ENCODE peak calls at places on chromosome 1, in five cellular contexts. One of them, this sample, is unnamed.

GRCh38 chr1:57157818-57158606 is 192.2 kb upstream of the C8B start:
- DNase-seq in CD8-positive, alpha-beta memory T cell: no peak
- DNase-seq in osteoblast: no peak
- DNase-seq in body of pancreas: no peak
- DNase-seq in hepatocyte: peak; percentile 8
- DNase-seq in this sample: no peak

GRCh38 chr1:14517813-14518180 is 80.7 kb upstream of the KAZN start:
- DNase-seq in body of pancreas: no peak
- DNase-seq in hepatocyte: no peak
- DNase-seq in CD8-positive, alpha-beta memory T cell: no peak
- DNase-seq in osteoblast: no peak
- DNase-seq in this sample: no peak

GRCh38 chr1:202193614-202194327 is at the start of gene LGR6:
- DNase-seq in body of pancreas: no peak
- DNase-seq in hepatocyte: peak; percentile 58
- DNase-seq in osteoblast: no peak
- DNase-seq in CD8-positive, alpha-beta memory T cell: no peak
- DNase-seq in this sample: no peak

GRCh38 chr1:46289976-46290375 is 13.4 kb downstream of the LRRC41 start:
- DNase-seq in hepatocyte: no peak
- DNase-seq in osteoblast: no peak
- DNase-seq in body of pancreas: no peak
- DNase-seq in CD8-positive, alpha-beta memory T cell: no peak
- DNase-seq in this sample: no peak

GRCh38 chr1:14296795-14297194 is 301.7 kb upstream of the KAZN start:
- DNase-seq in CD8-positive, alpha-beta memory T cell: no peak
- DNase-seq in hepatocyte: no peak
- DNase-seq in body of pancreas: no peak
- DNase-seq in osteoblast: no peak
- DNase-seq in this sample: no peak

GRCh38 chr1:162722036-162722435 is 68.5 kb upstream of the HSD17B7 start:
- DNase-seq in CD8-positive, alpha-beta memory T cell: no peak
- DNase-seq in body of pancreas: no peak
- DNase-seq in hepatocyte: no peak
- DNase-seq in osteoblast: no peak
- DNase-seq in this sample: no peak

GRCh38 chr1:186828612-186829542 is at the start of gene PLA2G4A:
- DNase-seq in CD8-positive, alpha-beta memory T cell: no peak
- DNase-seq in osteoblast: peak; percentile 71
- DNase-seq in hepatocyte: peak; percentile 77
- DNase-seq in body of pancreas: peak; percentile 53
- DNase-seq in this sample: peak; percentile 9

GRCh38 chr1:100358210-100358609 is 5.9 kb downstream of the CDC14A start:
- DNase-seq in CD8-positive, alpha-beta memory T cell: no peak
- DNase-seq in osteoblast: no peak
- DNase-seq in hepatocyte: no peak
- DNase-seq in body of pancreas: no peak
- DNase-seq in this sample: no peak

GRCh38 chr1:234989019-234989418 is 139.6 kb downstream of the TOMM20 start:
- DNase-seq in hepatocyte: no peak
- DNase-seq in CD8-positive, alpha-beta memory T cell: no peak
- DNase-seq in body of pancreas: no peak
- DNase-seq in osteoblast: no peak
- DNase-seq in this sample: no peak

GRCh38 chr1:97209381-97209780 is 487.8 kb downstream of the PTBP2 start:
- DNase-seq in hepatocyte: no peak
- DNase-seq in CD8-positive, alpha-beta memory T cell: no peak
- DNase-seq in body of pancreas: no peak
- DNase-seq in osteoblast: no peak
- DNase-seq in this sample: no peak

GRCh38 chr1:11768821-11769220 is 6.8 kb downstream of the C1orf167 start:
- DNase-seq in osteoblast: peak; percentile 83
- DNase-seq in CD8-positive, alpha-beta memory T cell: no peak
- DNase-seq in hepatocyte: no peak
- DNase-seq in body of pancreas: no peak
- DNase-seq in this sample: no peak

GRCh38 chr1:211920141-211920572 is 89.6 kb upstream of the LPGAT1 start:
- DNase-seq in osteoblast: peak; percentile 84
- DNase-seq in CD8-positive, alpha-beta memory T cell: no peak
- DNase-seq in body of pancreas: peak; percentile 45
- DNase-seq in hepatocyte: no peak
- DNase-seq in this sample: no peak

DNA sequence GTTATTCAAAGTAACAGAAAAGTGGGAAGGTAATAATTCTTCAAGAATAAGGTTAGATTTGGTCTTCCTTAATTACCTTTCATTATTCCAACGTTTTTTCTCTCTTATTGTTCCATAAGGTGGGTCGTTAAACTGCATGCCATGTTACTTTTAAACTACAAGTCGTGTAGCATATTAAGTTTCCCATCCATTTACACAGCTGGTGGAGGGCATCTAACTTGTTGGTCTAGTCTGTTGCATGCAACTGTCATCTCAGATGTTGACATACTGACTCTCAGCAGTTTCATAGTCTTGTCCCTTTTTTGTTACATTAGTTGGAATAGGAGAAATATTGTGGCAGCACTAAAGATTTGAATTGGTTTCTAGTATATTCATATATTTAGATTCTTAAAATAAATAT is 54.6 kb upstream of the BMP8A start:
- DNase-seq in CD8-positive, alpha-beta memory T cell: no peak
- DNase-seq in body of pancreas: no peak
- DNase-seq in osteoblast: no peak
- DNase-seq in hepatocyte: no peak
- DNase-seq in this sample: no peak
- H3K36me3 ChIP-seq in CD8-positive, alpha-beta memory T cell: peaks cover 70% of the 10 kb centered on the region
- H3K36me3 ChIP-seq in body of pancreas: peaks cover 4% of the 10 kb centered on the region
- H3K36me3 ChIP-seq in osteoblast: peaks cover 91% of the 10 kb centered on the region
- H3K36me3 ChIP-seq in hepatocyte: no peaks in the 10 kb centered on the region
- H3K36me3 ChIP-seq in this sample: peaks cover 80% of the 10 kb centered on the region

GRCh38 chr1:21732664-21733063 is 50.3 kb downstream of the USP48 start:
- DNase-seq in body of pancreas: no peak
- DNase-seq in osteoblast: peak; percentile 41
- DNase-seq in CD8-positive, alpha-beta memory T cell: no peak
- DNase-seq in hepatocyte: no peak
- DNase-seq in this sample: no peak
- H3K36me3 ChIP-seq in body of pancreas: no peaks in the 10 kb centered on the region
- H3K36me3 ChIP-seq in osteoblast: peaks cover 58% of the 10 kb centered on the region
- H3K36me3 ChIP-seq in CD8-positive, alpha-beta memory T cell: no peaks in the 10 kb centered on the region
- H3K36me3 ChIP-seq in hepatocyte: no peaks in the 10 kb centered on the region
- H3K36me3 ChIP-seq in this sample: peaks cover 53% of the 10 kb centered on the region

DNA sequence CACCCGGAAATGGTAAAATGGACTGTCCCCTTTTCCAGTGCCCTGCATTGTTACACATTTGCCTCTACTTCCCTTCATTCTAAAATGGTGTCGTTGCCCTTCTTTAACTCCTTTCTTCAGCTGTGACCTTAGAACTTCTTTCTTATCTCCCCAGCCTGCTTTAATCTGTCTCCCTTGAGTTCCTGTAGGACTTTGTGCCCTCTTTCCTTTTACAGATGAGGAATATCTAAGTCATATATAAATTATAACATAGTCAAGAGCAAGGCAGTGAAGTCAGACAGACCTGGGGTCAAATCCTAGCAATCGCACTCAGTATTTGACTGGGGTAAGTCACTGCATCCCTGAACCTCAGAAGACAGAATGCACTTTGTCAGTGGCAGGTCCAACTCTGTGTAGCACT is 31.4 kb upstream of the TMEM222 start:
- DNase-seq in osteoblast: no peak
- DNase-seq in body of pancreas: no peak
- DNase-seq in hepatocyte: no peak
- DNase-seq in CD8-positive, alpha-beta memory T cell: no peak
- DNase-seq in this sample: no peak
- H3K36me3 ChIP-seq in osteoblast: peaks cover 31% of the 10 kb centered on the region
- H3K36me3 ChIP-seq in body of pancreas: no peaks in the 10 kb centered on the region
- H3K36me3 ChIP-seq in hepatocyte: no peaks in the 10 kb centered on the region
- H3K36me3 ChIP-seq in CD8-positive, alpha-beta memory T cell: peaks cover 13% of the 10 kb centered on the region
- H3K36me3 ChIP-seq in this sample: peaks cover 63% of the 10 kb centered on the region

GRCh38 chr1:247303211-247303610 is 28.5 kb downstream of the ZNF496 start:
- DNase-seq in body of pancreas: no peak
- DNase-seq in hepatocyte: no peak
- DNase-seq in osteoblast: no peak
- DNase-seq in CD8-positive, alpha-beta memory T cell: no peak
- DNase-seq in this sample: no peak

GRCh38 chr1:247300491-247301175 is 31.0 kb downstream of the ZNF496 start:
- DNase-seq in CD8-positive, alpha-beta memory T cell: no peak
- DNase-seq in hepatocyte: no peak
- DNase-seq in body of pancreas: no peak
- DNase-seq in osteoblast: no peak
- DNase-seq in this sample: no peak

GRCh38 chr1:247298701-247299100 is 33.0 kb downstream of the ZNF496 start:
- DNase-seq in CD8-positive, alpha-beta memory T cell: no peak
- DNase-seq in osteoblast: no peak
- DNase-seq in hepatocyte: no peak
- DNase-seq in body of pancreas: no peak
- DNase-seq in this sample: no peak

GRCh38 chr1:247299723-247300381 is 31.8 kb downstream of the ZNF496 start:
- DNase-seq in osteoblast: no peak
- DNase-seq in CD8-positive, alpha-beta memory T cell: no peak
- DNase-seq in body of pancreas: no peak
- DNase-seq in hepatocyte: no peak
- DNase-seq in this sample: no peak

DNA sequence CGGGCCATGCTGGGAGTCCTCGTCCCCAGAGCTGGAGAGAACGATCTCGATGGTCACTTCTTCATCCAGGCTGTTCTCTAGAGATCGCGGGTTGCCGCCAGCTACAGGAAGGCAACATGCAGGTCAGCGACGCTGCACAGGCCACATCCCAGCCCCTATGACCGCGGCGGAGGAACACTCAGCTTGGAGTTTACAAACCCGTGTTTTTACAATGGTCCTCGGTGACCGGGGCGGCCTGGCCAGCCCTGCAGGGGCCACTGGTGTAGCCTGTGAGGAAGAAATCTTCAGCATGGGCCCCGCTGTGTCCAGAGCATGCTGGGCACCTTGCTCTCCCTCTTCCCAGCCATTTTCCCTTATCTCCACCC is 30.5 kb downstream of the ZNF496 start:
- DNase-seq in hepatocyte: no peak
- DNase-seq in CD8-positive, alpha-beta memory T cell: no peak
- DNase-seq in osteoblast: no peak
- DNase-seq in body of pancreas: no peak
- DNase-seq in this sample: no peak
- H3K36me3 ChIP-seq in hepatocyte: no peaks in the 10 kb centered on the region
- H3K36me3 ChIP-seq in CD8-positive, alpha-beta memory T cell: no peaks in the 10 kb centered on the region
- H3K36me3 ChIP-seq in osteoblast: peaks cover 36% of the 10 kb centered on the region
- H3K36me3 ChIP-seq in body of pancreas: no peaks in the 10 kb centered on the region
- H3K36me3 ChIP-seq in this sample: peaks cover 56% of the 10 kb centered on the region